ENCODE peak calls at places on chromosome 16, in six cellular contexts. I is Ammon's horn, Y is Calu3, D is NCI-H1694 treated with DMSO at 0.1 percent for 48 hours, T is B cell, X is hypothalamus. Q is an unnamed sample.
A peak's percentile ranks its signal among the peaks of the same experiment; 100 is the strongest.

GRCh38 chr16:77993111-77993571 is 29.2 kb upstream of the CLEC3A start:
- DNase-seq in I (peak; percentile 10), Y (no peak), D (no peak), T (no peak), X (no peak), Q (no peak)

GRCh38 chr16:57091990-57092785 is at the start of gene CPNE2:
- DNase-seq in I (peak; percentile 87), Y (peak; percentile 73), D (no peak), T (no peak), X (no peak), Q (peak; percentile 63)

GRCh38 chr16:27646811-27647210 is 96.9 kb downstream of the KATNIP start:
- DNase-seq in I (no peak), Y (no peak), D (no peak), T (no peak), X (no peak), Q (no peak)

GRCh38 chr16:21076186-21076883 is 74.3 kb downstream of the DNAH3 start:
- DNase-seq in I (no peak), Y (no peak), D (no peak), T (no peak), X (no peak), Q (no peak)

GRCh38 chr16:86676216-86676800 is 98.0 kb downstream of the FOXL1 start:
- DNase-seq in I (no peak), Y (no peak), D (no peak), T (no peak), X (no peak), Q (no peak)

GRCh38 chr16:35642322-35642835 is 2183.0 kb downstream of the TP53TG3F start:
- DNase-seq in I (no peak), Y (no peak), D (no peak), T (no peak), X (no peak), Q (no peak)

GRCh38 chr16:72910875-72911274 is 137.1 kb downstream of the ZFHX3 start:
- DNase-seq in I (no peak), Y (no peak), D (no peak), T (no peak), X (no peak), Q (no peak)

GRCh38 chr16:74691093-74691855 is 9.4 kb downstream of the MLKL start:
- DNase-seq in I (no peak), Y (no peak), D (no peak), T (no peak), X (no peak), Q (no peak)

GRCh38 chr16:56488035-56488434 is 31.8 kb downstream of the BBS2 start:
- DNase-seq in I (peak; percentile 83), Y (no peak), D (no peak), T (no peak), X (no peak), Q (no peak)

GRCh38 chr16:52069866-52070265 is 477.1 kb downstream of the TOX3 start:
- DNase-seq in I (peak; percentile 79), Y (peak; percentile 40), D (peak; percentile 56), T (no peak), X (no peak), Q (no peak)

GRCh38 chr16:58456193-58456592 is 43.8 kb upstream of the NDRG4 start:
- DNase-seq in I (no peak), Y (no peak), D (no peak), T (no peak), X (no peak), Q (no peak)

GRCh38 chr16:25256821-25257503 is 683 bp downstream of the ZKSCAN2 start:
- DNase-seq in I (peak; percentile 8), Y (peak; percentile 39), D (no peak), T (no peak), X (no peak), Q (peak; percentile 54)

GRCh38 chr16:84754353-84754856 is 54.6 kb downstream of the USP10 start:
- DNase-seq in I (peak; percentile 84), Y (peak; percentile 84), D (peak; percentile 79), T (peak; percentile 76), X (no peak), Q (peak; percentile 64)

GRCh38 chr16:2786061-2786825 is 1.1 kb downstream of the PRSS33 start:
- DNase-seq in I (no peak), Y (peak; percentile 50), D (no peak), T (no peak), X (no peak), Q (no peak)

GRCh38 chr16:10575506-10576130 is 4.8 kb downstream of the EMP2 start:
- DNase-seq in I (no peak), Y (no peak), D (no peak), T (no peak), X (no peak), Q (no peak)

GRCh38 chr16:1823821-1824220 is 2.8 kb downstream of the HAGH start:
- DNase-seq in I (peak; percentile 74), Y (peak; percentile 60), D (peak; percentile 15), T (no peak), X (no peak), Q (peak; percentile 69)

GRCh38 chr16:71627631-71628236 is 1.8 kb downstream of the MARVELD3 start:
- DNase-seq in I (no peak), Y (no peak), D (no peak), T (no peak), X (no peak), Q (no peak)

GRCh38 chr16:2532494-2533141 is 1.4 kb upstream of the CEMP1 start:
- DNase-seq in I (peak; percentile 64), Y (peak; percentile 83), D (peak; percentile 33), T (peak; percentile 69), X (no peak), Q (no peak)